ENCODE peak calls at places on chromosome 15, in seven cellular contexts. One of them, this sample, is unnamed.
A peak's percentile ranks its signal among the peaks of the same experiment; 100 is the strongest.

GRCh38 chr15:25715536-25716413 is 147.4 kb downstream of the ATP10A start:
- DNase-seq in stomach: no peak
- DNase-seq in breast epithelium: no peak
- DNase-seq in transverse colon: no peak
- DNase-seq in sigmoid colon: peak; percentile 47
- DNase-seq in esophagus muscularis mucosa: no peak
- DNase-seq in vagina: no peak
- DNase-seq in this sample: no peak

GRCh38 chr15:67070892-67071664 is 5.7 kb downstream of the SMAD3 start:
- DNase-seq in vagina: no peak
- DNase-seq in transverse colon: no peak
- DNase-seq in sigmoid colon: no peak
- DNase-seq in stomach: no peak
- DNase-seq in esophagus muscularis mucosa: no peak
- DNase-seq in breast epithelium: no peak
- DNase-seq in this sample: no peak

GRCh38 chr15:53328341-53328740 is 431.1 kb downstream of the WDR72 start:
- DNase-seq in stomach: no peak
- DNase-seq in vagina: no peak
- DNase-seq in transverse colon: no peak
- DNase-seq in breast epithelium: no peak
- DNase-seq in sigmoid colon: no peak
- DNase-seq in esophagus muscularis mucosa: peak; percentile 78
- DNase-seq in this sample: no peak

GRCh38 chr15:68408526-68408925 is 23.4 kb downstream of the ITGA11 start:
- DNase-seq in sigmoid colon: peak; percentile 40
- DNase-seq in transverse colon: no peak
- DNase-seq in vagina: peak; percentile 77
- DNase-seq in breast epithelium: peak; percentile 1
- DNase-seq in esophagus muscularis mucosa: no peak
- DNase-seq in stomach: peak; percentile 4
- DNase-seq in this sample: no peak

GRCh38 chr15:38225381-38225780 is 27.3 kb upstream of the SPRED1 start:
- DNase-seq in vagina: no peak
- DNase-seq in transverse colon: no peak
- DNase-seq in esophagus muscularis mucosa: no peak
- DNase-seq in stomach: no peak
- DNase-seq in breast epithelium: no peak
- DNase-seq in sigmoid colon: no peak
- DNase-seq in this sample: no peak

GRCh38 chr15:81016253-81017068 is 15.7 kb downstream of the TLNRD1 start:
- DNase-seq in transverse colon: no peak
- DNase-seq in sigmoid colon: no peak
- DNase-seq in breast epithelium: no peak
- DNase-seq in vagina: no peak
- DNase-seq in esophagus muscularis mucosa: no peak
- DNase-seq in stomach: no peak
- DNase-seq in this sample: no peak

GRCh38 chr15:99503411-99503810 is 62.4 kb upstream of the MEF2A start:
- DNase-seq in transverse colon: no peak
- DNase-seq in stomach: no peak
- DNase-seq in sigmoid colon: no peak
- DNase-seq in breast epithelium: no peak
- DNase-seq in vagina: no peak
- DNase-seq in esophagus muscularis mucosa: no peak
- DNase-seq in this sample: no peak

GRCh38 chr15:43208052-43209002 is 12.5 kb downstream of the EPB42 start:
- DNase-seq in stomach: no peak
- DNase-seq in transverse colon: no peak
- DNase-seq in sigmoid colon: no peak
- DNase-seq in vagina: no peak
- DNase-seq in esophagus muscularis mucosa: peak; percentile 91
- DNase-seq in breast epithelium: no peak
- DNase-seq in this sample: no peak

GRCh38 chr15:71051539-71051938 is 63.7 kb upstream of the THSD4 start:
- DNase-seq in esophagus muscularis mucosa: no peak
- DNase-seq in stomach: no peak
- DNase-seq in vagina: no peak
- DNase-seq in transverse colon: no peak
- DNase-seq in breast epithelium: no peak
- DNase-seq in sigmoid colon: no peak
- DNase-seq in this sample: no peak

GRCh38 chr15:47422901-47423300 is 294.4 kb upstream of the SEMA6D start:
- DNase-seq in esophagus muscularis mucosa: no peak
- DNase-seq in vagina: no peak
- DNase-seq in sigmoid colon: no peak
- DNase-seq in breast epithelium: no peak
- DNase-seq in transverse colon: no peak
- DNase-seq in stomach: no peak
- DNase-seq in this sample: no peak

GRCh38 chr15:77186518-77187095 is 115.7 kb upstream of the TSPAN3 start:
- DNase-seq in breast epithelium: no peak
- DNase-seq in esophagus muscularis mucosa: no peak
- DNase-seq in vagina: no peak
- DNase-seq in stomach: no peak
- DNase-seq in transverse colon: no peak
- DNase-seq in sigmoid colon: no peak
- DNase-seq in this sample: no peak

GRCh38 chr15:101633356-101633755 is 18.8 kb downstream of the TM2D3 start:
- DNase-seq in esophagus muscularis mucosa: peak; percentile 66
- DNase-seq in breast epithelium: no peak
- DNase-seq in vagina: no peak
- DNase-seq in transverse colon: no peak
- DNase-seq in stomach: no peak
- DNase-seq in sigmoid colon: no peak
- DNase-seq in this sample: no peak

GRCh38 chr15:70636540-70637165 is 126.7 kb downstream of the UACA start:
- DNase-seq in sigmoid colon: no peak
- DNase-seq in breast epithelium: no peak
- DNase-seq in vagina: no peak
- DNase-seq in stomach: no peak
- DNase-seq in esophagus muscularis mucosa: no peak
- DNase-seq in transverse colon: no peak
- DNase-seq in this sample: no peak

GRCh38 chr15:81111018-81111417 is 23.1 kb upstream of the CFAP161 start:
- DNase-seq in transverse colon: no peak
- DNase-seq in breast epithelium: no peak
- DNase-seq in esophagus muscularis mucosa: no peak
- DNase-seq in sigmoid colon: no peak
- DNase-seq in stomach: no peak
- DNase-seq in vagina: no peak
- DNase-seq in this sample: no peak

GRCh38 chr15:28060005-28060404 is 39.1 kb downstream of the OCA2 start:
- DNase-seq in vagina: no peak
- DNase-seq in stomach: no peak
- DNase-seq in transverse colon: no peak
- DNase-seq in sigmoid colon: no peak
- DNase-seq in breast epithelium: no peak
- DNase-seq in esophagus muscularis mucosa: no peak
- DNase-seq in this sample: no peak

GRCh38 chr15:31325432-31325975 is 1.1 kb upstream of the KLF13 start:
- DNase-seq in esophagus muscularis mucosa: peak; percentile 93
- DNase-seq in stomach: peak; percentile 64
- DNase-seq in sigmoid colon: peak; percentile 89
- DNase-seq in breast epithelium: peak; percentile 58
- DNase-seq in vagina: no peak
- DNase-seq in transverse colon: peak; percentile 77
- DNase-seq in this sample: no peak

GRCh38 chr15:63933522-63933921 is 99.8 kb upstream of the HERC1 start:
- DNase-seq in transverse colon: no peak
- DNase-seq in vagina: no peak
- DNase-seq in breast epithelium: no peak
- DNase-seq in stomach: no peak
- DNase-seq in esophagus muscularis mucosa: no peak
- DNase-seq in sigmoid colon: no peak
- DNase-seq in this sample: no peak

GRCh38 chr15:85710340-85710842 is 84.3 kb downstream of the KLHL25 start:
- DNase-seq in esophagus muscularis mucosa: no peak
- DNase-seq in stomach: no peak
- DNase-seq in transverse colon: no peak
- DNase-seq in sigmoid colon: no peak
- DNase-seq in vagina: no peak
- DNase-seq in breast epithelium: no peak
- DNase-seq in this sample: no peak

GRCh38 chr15:53872410-53872809 is 105.8 kb upstream of the UNC13C start:
- DNase-seq in sigmoid colon: no peak
- DNase-seq in vagina: no peak
- DNase-seq in transverse colon: no peak
- DNase-seq in stomach: no peak
- DNase-seq in esophagus muscularis mucosa: no peak
- DNase-seq in breast epithelium: no peak
- DNase-seq in this sample: no peak

GRCh38 chr15:66456211-66456610 is 41.4 kb downstream of the SNAPC5 start:
- DNase-seq in vagina: no peak
- DNase-seq in esophagus muscularis mucosa: no peak
- DNase-seq in stomach: no peak
- DNase-seq in breast epithelium: no peak
- DNase-seq in transverse colon: no peak
- DNase-seq in sigmoid colon: no peak
- DNase-seq in this sample: no peak

GRCh38 chr15:64753419-64754185 is 21.8 kb downstream of the RBPMS2 start:
- DNase-seq in esophagus muscularis mucosa: no peak
- DNase-seq in sigmoid colon: no peak
- DNase-seq in vagina: no peak
- DNase-seq in stomach: no peak
- DNase-seq in transverse colon: no peak
- DNase-seq in breast epithelium: no peak
- DNase-seq in this sample: no peak

GRCh38 chr15:78024141-78024567 is 53.4 kb downstream of the TBC1D2B start:
- DNase-seq in breast epithelium: no peak
- DNase-seq in transverse colon: no peak
- DNase-seq in stomach: no peak
- DNase-seq in vagina: peak; percentile 97
- DNase-seq in sigmoid colon: peak; percentile 94
- DNase-seq in esophagus muscularis mucosa: peak; percentile 94
- DNase-seq in this sample: no peak

GRCh38 chr15:99224815-99225214 is 24.6 kb downstream of the TTC23 start:
- DNase-seq in esophagus muscularis mucosa: no peak
- DNase-seq in sigmoid colon: no peak
- DNase-seq in breast epithelium: no peak
- DNase-seq in transverse colon: no peak
- DNase-seq in vagina: no peak
- DNase-seq in stomach: no peak
- DNase-seq in this sample: no peak

GRCh38 chr15:70140543-70141375 is 43.0 kb upstream of the TLE3 start:
- DNase-seq in breast epithelium: no peak
- DNase-seq in transverse colon: no peak
- DNase-seq in stomach: peak; percentile 39
- DNase-seq in esophagus muscularis mucosa: no peak
- DNase-seq in vagina: no peak
- DNase-seq in sigmoid colon: no peak
- DNase-seq in this sample: no peak

GRCh38 chr15:85622432-85622831 is 172.3 kb downstream of the KLHL25 start:
- DNase-seq in esophagus muscularis mucosa: no peak
- DNase-seq in vagina: no peak
- DNase-seq in stomach: no peak
- DNase-seq in sigmoid colon: no peak
- DNase-seq in breast epithelium: no peak
- DNase-seq in transverse colon: no peak
- DNase-seq in this sample: no peak

GRCh38 chr15:55267401-55268053 is 22.1 kb downstream of the RAB27A start:
- DNase-seq in sigmoid colon: no peak
- DNase-seq in breast epithelium: no peak
- DNase-seq in stomach: peak; percentile 50
- DNase-seq in transverse colon: peak; percentile 69
- DNase-seq in esophagus muscularis mucosa: no peak
- DNase-seq in vagina: no peak
- DNase-seq in this sample: no peak

GRCh38 chr15:47717036-47717611 is at the start of gene SEMA6D:
- DNase-seq in breast epithelium: peak; percentile 61
- DNase-seq in sigmoid colon: peak; percentile 77
- DNase-seq in vagina: no peak
- DNase-seq in stomach: peak; percentile 45
- DNase-seq in esophagus muscularis mucosa: no peak
- DNase-seq in transverse colon: peak; percentile 72
- DNase-seq in this sample: peak; percentile 15

GRCh38 chr15:41918506-41919126 is 24.8 kb upstream of the SPTBN5 start:
- DNase-seq in transverse colon: no peak
- DNase-seq in esophagus muscularis mucosa: no peak
- DNase-seq in breast epithelium: no peak
- DNase-seq in stomach: no peak
- DNase-seq in sigmoid colon: no peak
- DNase-seq in vagina: no peak
- DNase-seq in this sample: no peak
- TF ChIP-seq POLR2A in transverse colon: no peak
- TF ChIP-seq POLR2A in esophagus muscularis mucosa: no peak
- TF ChIP-seq POLR2A in breast epithelium: no peak
- TF ChIP-seq POLR2A in stomach: no peak
- TF ChIP-seq POLR2A in sigmoid colon: no peak
- TF ChIP-seq POLR2A in vagina: no peak
- TF ChIP-seq POLR2A in this sample: peak; percentile 51

GRCh38 chr15:74156678-74157411 is 16.7 kb upstream of the ISLR start:
- DNase-seq in transverse colon: no peak
- DNase-seq in sigmoid colon: no peak
- DNase-seq in vagina: no peak
- DNase-seq in stomach: no peak
- DNase-seq in breast epithelium: no peak
- DNase-seq in esophagus muscularis mucosa: no peak
- DNase-seq in this sample: no peak
- TF ChIP-seq POLR2AphosphoS5 in transverse colon: peak; percentile 22
- TF ChIP-seq POLR2AphosphoS5 in sigmoid colon: peak; percentile 64
- TF ChIP-seq POLR2AphosphoS5 in vagina: no peak
- TF ChIP-seq POLR2AphosphoS5 in stomach: peak; percentile 12
- TF ChIP-seq POLR2AphosphoS5 in breast epithelium: no peak
- TF ChIP-seq POLR2AphosphoS5 in esophagus muscularis mucosa: no peak
- TF ChIP-seq POLR2AphosphoS5 in this sample: no peak

GRCh38 chr15:29821416-29822099 is 710 bp downstream of the TJP1 start:
- DNase-seq in stomach: peak; percentile 84
- DNase-seq in vagina: no peak
- DNase-seq in sigmoid colon: peak; percentile 88
- DNase-seq in breast epithelium: peak; percentile 70
- DNase-seq in esophagus muscularis mucosa: no peak
- DNase-seq in transverse colon: peak; percentile 83
- DNase-seq in this sample: no peak
- TF ChIP-seq POLR2A in stomach: peak; percentile 55
- TF ChIP-seq POLR2A in vagina: no peak
- TF ChIP-seq POLR2A in sigmoid colon: peak; percentile 36
- TF ChIP-seq POLR2A in breast epithelium: peak; percentile 18
- TF ChIP-seq POLR2A in esophagus muscularis mucosa: no peak
- TF ChIP-seq POLR2A in transverse colon: peak; percentile 71
- TF ChIP-seq POLR2A in this sample: no peak

DNA sequence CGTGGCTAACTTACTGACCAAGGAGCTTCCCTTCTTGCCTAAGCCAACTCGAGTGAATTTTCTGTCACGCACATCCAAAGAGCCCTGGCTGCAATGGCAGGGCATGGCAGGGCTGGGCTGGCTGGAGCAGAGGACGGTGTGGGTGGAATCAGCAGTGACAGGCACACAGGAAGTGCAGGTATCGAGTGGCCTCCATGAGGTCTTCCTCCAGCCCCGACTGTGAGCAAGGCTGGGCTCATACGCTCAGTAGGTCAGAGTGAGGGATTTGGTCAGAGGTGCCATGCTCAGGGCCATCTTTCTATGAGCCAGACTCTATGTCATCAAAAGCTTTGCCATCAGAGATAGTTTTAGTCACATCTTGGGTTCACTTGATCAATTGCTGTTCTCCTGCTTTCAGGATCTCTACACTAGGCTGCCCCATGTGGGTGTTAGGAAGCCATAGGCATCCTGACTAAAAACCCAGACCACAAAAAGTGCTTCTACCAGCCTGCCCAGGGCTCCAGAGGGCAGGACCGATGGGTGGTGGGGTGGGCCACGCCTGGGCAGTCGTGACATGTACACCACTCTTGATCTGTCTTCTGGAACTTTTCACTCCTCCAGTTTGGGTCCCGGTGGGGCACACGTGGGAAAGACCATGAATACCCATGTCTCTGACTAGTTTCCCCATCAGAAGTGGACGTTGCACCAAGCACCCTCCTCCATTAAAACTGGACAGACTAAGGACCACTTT is 22.6 kb upstream of the COMMD4 start:
- DNase-seq in stomach: no peak
- DNase-seq in transverse colon: no peak
- DNase-seq in sigmoid colon: peak; percentile 30
- DNase-seq in esophagus muscularis mucosa: no peak
- DNase-seq in vagina: no peak
- DNase-seq in breast epithelium: no peak
- DNase-seq in this sample: no peak
- TF ChIP-seq POLR2AphosphoS5 in stomach: no peak
- TF ChIP-seq POLR2AphosphoS5 in transverse colon: no peak
- TF ChIP-seq POLR2AphosphoS5 in sigmoid colon: no peak
- TF ChIP-seq POLR2AphosphoS5 in esophagus muscularis mucosa: no peak
- TF ChIP-seq POLR2AphosphoS5 in vagina: no peak
- TF ChIP-seq POLR2AphosphoS5 in breast epithelium: no peak
- TF ChIP-seq POLR2AphosphoS5 in this sample: no peak

This sample was measured in GM12891.